ENCODE peak calls at places on chromosome 16, in seven cellular contexts. One of them, this sample, is unnamed.

GRCh38 chr16:4214215-4214621 is 27.7 kb downstream of the SRL start:
- DNase-seq in CD4-positive, alpha-beta memory T cell: no peak
- DNase-seq in naive thymus-derived CD4-positive, alpha-beta T cell: no peak
- DNase-seq in breast epithelium: no peak
- DNase-seq in Panc1: no peak
- DNase-seq in ascending aorta: peak; percentile 85
- DNase-seq in sigmoid colon: no peak
- DNase-seq in this sample: no peak

GRCh38 chr16:72939247-72939646 is 108.7 kb downstream of the ZFHX3 start:
- DNase-seq in breast epithelium: no peak
- DNase-seq in naive thymus-derived CD4-positive, alpha-beta T cell: no peak
- DNase-seq in ascending aorta: peak; percentile 78
- DNase-seq in Panc1: no peak
- DNase-seq in CD4-positive, alpha-beta memory T cell: no peak
- DNase-seq in sigmoid colon: peak; percentile 79
- DNase-seq in this sample: peak; percentile 60

GRCh38 chr16:8859913-8860881 is 8.6 kb downstream of the CARHSP1 start:
- DNase-seq in naive thymus-derived CD4-positive, alpha-beta T cell: no peak
- DNase-seq in breast epithelium: no peak
- DNase-seq in CD4-positive, alpha-beta memory T cell: no peak
- DNase-seq in Panc1: no peak
- DNase-seq in ascending aorta: no peak
- DNase-seq in sigmoid colon: peak; percentile 93
- DNase-seq in this sample: no peak

GRCh38 chr16:14371778-14372431 is 258.2 kb downstream of the PARN start:
- DNase-seq in ascending aorta: no peak
- DNase-seq in breast epithelium: no peak
- DNase-seq in naive thymus-derived CD4-positive, alpha-beta T cell: no peak
- DNase-seq in Panc1: no peak
- DNase-seq in sigmoid colon: no peak
- DNase-seq in CD4-positive, alpha-beta memory T cell: no peak
- DNase-seq in this sample: no peak

GRCh38 chr16:11857161-11857560 is 5.8 kb upstream of the RSL1D1 start:
- DNase-seq in ascending aorta: no peak
- DNase-seq in naive thymus-derived CD4-positive, alpha-beta T cell: no peak
- DNase-seq in sigmoid colon: no peak
- DNase-seq in Panc1: no peak
- DNase-seq in breast epithelium: no peak
- DNase-seq in CD4-positive, alpha-beta memory T cell: no peak
- DNase-seq in this sample: no peak

GRCh38 chr16:11198817-11199216 is 57.2 kb downstream of the SOCS1 start:
- DNase-seq in ascending aorta: no peak
- DNase-seq in sigmoid colon: no peak
- DNase-seq in CD4-positive, alpha-beta memory T cell: no peak
- DNase-seq in breast epithelium: no peak
- DNase-seq in Panc1: no peak
- DNase-seq in naive thymus-derived CD4-positive, alpha-beta T cell: no peak
- DNase-seq in this sample: no peak

GRCh38 chr16:72066747-72067146 is 3.7 kb downstream of the HPR start:
- DNase-seq in naive thymus-derived CD4-positive, alpha-beta T cell: peak; percentile 32
- DNase-seq in breast epithelium: no peak
- DNase-seq in ascending aorta: no peak
- DNase-seq in sigmoid colon: no peak
- DNase-seq in Panc1: peak; percentile 15
- DNase-seq in CD4-positive, alpha-beta memory T cell: peak; percentile 6
- DNase-seq in this sample: no peak

GRCh38 chr16:56950881-56951771 is 10.6 kb upstream of the CETP start:
- DNase-seq in breast epithelium: no peak
- DNase-seq in CD4-positive, alpha-beta memory T cell: peak; percentile 43
- DNase-seq in naive thymus-derived CD4-positive, alpha-beta T cell: peak; percentile 55
- DNase-seq in Panc1: no peak
- DNase-seq in ascending aorta: no peak
- DNase-seq in sigmoid colon: peak; percentile 75
- DNase-seq in this sample: peak; percentile 67

GRCh38 chr16:82603784-82604411 is 22.9 kb upstream of the CDH13 start:
- DNase-seq in sigmoid colon: no peak
- DNase-seq in breast epithelium: no peak
- DNase-seq in CD4-positive, alpha-beta memory T cell: no peak
- DNase-seq in Panc1: no peak
- DNase-seq in naive thymus-derived CD4-positive, alpha-beta T cell: no peak
- DNase-seq in ascending aorta: peak; percentile 80
- DNase-seq in this sample: no peak

GRCh38 chr16:8631818-8632217 is 10.3 kb downstream of the METTL22 start:
- DNase-seq in naive thymus-derived CD4-positive, alpha-beta T cell: no peak
- DNase-seq in sigmoid colon: no peak
- DNase-seq in breast epithelium: no peak
- DNase-seq in CD4-positive, alpha-beta memory T cell: no peak
- DNase-seq in ascending aorta: no peak
- DNase-seq in Panc1: no peak
- DNase-seq in this sample: no peak

GRCh38 chr16:80045944-80046660 is 445.6 kb upstream of the MAF start:
- DNase-seq in ascending aorta: no peak
- DNase-seq in sigmoid colon: no peak
- DNase-seq in naive thymus-derived CD4-positive, alpha-beta T cell: no peak
- DNase-seq in Panc1: no peak
- DNase-seq in breast epithelium: no peak
- DNase-seq in CD4-positive, alpha-beta memory T cell: no peak
- DNase-seq in this sample: no peak

GRCh38 chr16:28821874-28822519 is 802 bp upstream of the ATXN2L start:
- DNase-seq in ascending aorta: no peak
- DNase-seq in sigmoid colon: no peak
- DNase-seq in breast epithelium: no peak
- DNase-seq in naive thymus-derived CD4-positive, alpha-beta T cell: no peak
- DNase-seq in CD4-positive, alpha-beta memory T cell: no peak
- DNase-seq in Panc1: no peak
- DNase-seq in this sample: no peak

GRCh38 chr16:81210807-81211206 is 27.7 kb upstream of the BCO1 start:
- DNase-seq in ascending aorta: no peak
- DNase-seq in breast epithelium: no peak
- DNase-seq in Panc1: no peak
- DNase-seq in sigmoid colon: no peak
- DNase-seq in naive thymus-derived CD4-positive, alpha-beta T cell: no peak
- DNase-seq in CD4-positive, alpha-beta memory T cell: no peak
- DNase-seq in this sample: no peak

GRCh38 chr16:23950898-23951297 is 115.1 kb downstream of the PRKCB start:
- DNase-seq in naive thymus-derived CD4-positive, alpha-beta T cell: no peak
- DNase-seq in sigmoid colon: no peak
- DNase-seq in CD4-positive, alpha-beta memory T cell: no peak
- DNase-seq in Panc1: no peak
- DNase-seq in breast epithelium: no peak
- DNase-seq in ascending aorta: no peak
- DNase-seq in this sample: no peak

DNA sequence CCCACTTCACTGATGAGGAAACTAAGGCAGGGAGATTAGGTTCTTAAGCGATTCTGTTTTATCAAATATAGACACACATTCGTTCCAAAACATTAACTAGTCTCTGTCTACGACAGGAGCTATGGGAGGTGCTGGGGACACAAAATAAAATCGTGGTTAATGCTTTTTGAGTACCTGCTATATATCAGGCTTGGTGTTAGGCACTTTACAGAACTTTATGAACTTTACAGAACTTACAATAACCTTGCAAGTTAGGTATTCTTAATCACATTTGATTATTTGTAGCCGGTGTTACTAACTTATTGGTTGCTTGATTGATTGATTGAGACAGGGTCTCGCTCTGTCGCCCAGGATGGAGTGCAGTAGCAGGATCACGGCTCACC is 538 bp upstream of the HEATR3 start:
- DNase-seq in breast epithelium: no peak
- DNase-seq in naive thymus-derived CD4-positive, alpha-beta T cell: no peak
- DNase-seq in CD4-positive, alpha-beta memory T cell: no peak
- DNase-seq in ascending aorta: no peak
- DNase-seq in sigmoid colon: no peak
- DNase-seq in Panc1: no peak
- DNase-seq in this sample: no peak
- H3K27ac ChIP-seq in breast epithelium: peak overlapping the region; percentile 92
- H3K27ac ChIP-seq in naive thymus-derived CD4-positive, alpha-beta T cell: no peak overlapping the region
- H3K27ac ChIP-seq in CD4-positive, alpha-beta memory T cell: no peak overlapping the region
- H3K27ac ChIP-seq in ascending aorta: peak overlapping the region; percentile 90
- H3K27ac ChIP-seq in sigmoid colon: peak overlapping the region; percentile 94
- H3K27ac ChIP-seq in Panc1: peak overlapping the region; percentile 83
- H3K27ac ChIP-seq in this sample: no peak overlapping the region

GRCh38 chr16:89475144-89475543 is 15.2 kb downstream of the ANKRD11 start:
- DNase-seq in naive thymus-derived CD4-positive, alpha-beta T cell: no peak
- DNase-seq in Panc1: no peak
- DNase-seq in ascending aorta: no peak
- DNase-seq in breast epithelium: no peak
- DNase-seq in CD4-positive, alpha-beta memory T cell: no peak
- DNase-seq in sigmoid colon: no peak
- DNase-seq in this sample: no peak
- H3K4me1 ChIP-seq in naive thymus-derived CD4-positive, alpha-beta T cell: peaks cover 84% of the 10 kb centered on the region
- H3K4me1 ChIP-seq in Panc1: peaks cover 52% of the 10 kb centered on the region
- H3K4me1 ChIP-seq in ascending aorta: peaks cover 43% of the 10 kb centered on the region
- H3K4me1 ChIP-seq in breast epithelium: peaks cover 5% of the 10 kb centered on the region
- H3K4me1 ChIP-seq in CD4-positive, alpha-beta memory T cell: peaks cover 91% of the 10 kb centered on the region
- H3K4me1 ChIP-seq in sigmoid colon: peaks cover 76% of the 10 kb centered on the region
- H3K4me1 ChIP-seq in this sample: peaks cover 91% of the 10 kb centered on the region

GRCh38 chr16:17468611-17469010 is 2.1 kb downstream of the XYLT1 start:
- DNase-seq in breast epithelium: no peak
- DNase-seq in Panc1: no peak
- DNase-seq in naive thymus-derived CD4-positive, alpha-beta T cell: no peak
- DNase-seq in sigmoid colon: no peak
- DNase-seq in ascending aorta: no peak
- DNase-seq in CD4-positive, alpha-beta memory T cell: no peak
- DNase-seq in this sample: peak; percentile 29
- H3K27ac ChIP-seq in breast epithelium: no peak overlapping the region
- H3K27ac ChIP-seq in Panc1: no peak overlapping the region
- H3K27ac ChIP-seq in naive thymus-derived CD4-positive, alpha-beta T cell: peak overlapping the region; percentile 1
- H3K27ac ChIP-seq in sigmoid colon: peak overlapping the region; percentile 86
- H3K27ac ChIP-seq in ascending aorta: no peak overlapping the region
- H3K27ac ChIP-seq in CD4-positive, alpha-beta memory T cell: no peak overlapping the region
- H3K27ac ChIP-seq in this sample: no peak overlapping the region

GRCh38 chr16:75644240-75645012 is 3.0 kb downstream of the KARS1 start:
- DNase-seq in naive thymus-derived CD4-positive, alpha-beta T cell: peak; percentile 39
- DNase-seq in CD4-positive, alpha-beta memory T cell: peak; percentile 36
- DNase-seq in ascending aorta: no peak
- DNase-seq in Panc1: no peak
- DNase-seq in sigmoid colon: no peak
- DNase-seq in breast epithelium: no peak
- DNase-seq in this sample: no peak
- H3K4me1 ChIP-seq in naive thymus-derived CD4-positive, alpha-beta T cell: peaks cover 25% of the 10 kb centered on the region
- H3K4me1 ChIP-seq in CD4-positive, alpha-beta memory T cell: peaks cover 50% of the 10 kb centered on the region
- H3K4me1 ChIP-seq in ascending aorta: peaks cover 16% of the 10 kb centered on the region
- H3K4me1 ChIP-seq in Panc1: no peaks in the 10 kb centered on the region
- H3K4me1 ChIP-seq in sigmoid colon: peaks cover 20% of the 10 kb centered on the region
- H3K4me1 ChIP-seq in breast epithelium: no peaks in the 10 kb centered on the region
- H3K4me1 ChIP-seq in this sample: peaks cover 28% of the 10 kb centered on the region

This sample was measured in suprapubic skin.